ENCODE peak calls at places on chromosome 13, in seven cellular contexts. H is PC-3, O is lower lobe of right lung, U is fibroblast of pulmonary artery, K is tibial artery, E is mucosa of descending colon, J is epithelial cell of esophagus. M is an unnamed sample.

GRCh38 chr13:113981201-113981605 is 7.3 kb upstream of the C13orf46 start:
- DNase-seq in H (peak), E (peak), U (no peak), O (peak), J (peak), K (peak), M (peak)

GRCh38 chr13:43374621-43375020 is 351.2 kb downstream of the DNAJC15 start:
- DNase-seq in K (no peak), J (no peak), U (peak), E (no peak), O (no peak), H (no peak), M (no peak)

GRCh38 chr13:112069063-112069726 is 2.2 kb downstream of the SOX1 start:
- DNase-seq in E (no peak), O (no peak), H (no peak), K (no peak), J (no peak), U (no peak), M (peak)

GRCh38 chr13:43363156-43363918 is 340.0 kb downstream of the DNAJC15 start:
- DNase-seq in H (no peak), J (no peak), U (peak), K (no peak), E (no peak), O (no peak), M (no peak)

GRCh38 chr13:95121516-95121915 is 179.7 kb downstream of the ABCC4 start:
- DNase-seq in K (no peak), U (no peak), H (peak), O (no peak), E (no peak), J (no peak), M (no peak)

GRCh38 chr13:30615851-30616311 is 1.8 kb upstream of the USPL1 start:
- DNase-seq in K (no peak), U (peak), J (peak), O (no peak), E (peak), H (peak), M (no peak)

GRCh38 chr13:91805605-91806004 is 407.2 kb downstream of the GPC5 start:
- DNase-seq in E (no peak), O (no peak), U (peak), J (no peak), H (peak), K (no peak), M (no peak)

GRCh38 chr13:104385409-104385808 is 1319.2 kb upstream of the SLC10A2 start:
- DNase-seq in J (peak), O (no peak), H (peak), K (no peak), U (peak), E (no peak), M (no peak)

GRCh38 chr13:94119360-94119936 is 360.0 kb downstream of the DCT start:
- DNase-seq in E (peak), U (no peak), O (peak), H (no peak), J (no peak), K (no peak), M (peak)

GRCh38 chr13:51767100-51767499 is 36.9 kb downstream of the DHRS12 start:
- DNase-seq in K (no peak), H (peak), J (no peak), U (no peak), E (no peak), O (no peak), M (no peak)

GRCh38 chr13:51763486-51763885 is 40.5 kb downstream of the DHRS12 start:
- DNase-seq in U (no peak), K (no peak), O (no peak), J (no peak), H (no peak), E (no peak), M (no peak)

GRCh38 chr13:51765142-51765515 is 38.8 kb downstream of the DHRS12 start:
- DNase-seq in U (no peak), E (no peak), K (no peak), H (no peak), O (no peak), J (no peak), M (no peak)

GRCh38 chr13:51761638-51762350 is 42.2 kb downstream of the DHRS12 start:
- DNase-seq in O (no peak), E (no peak), J (no peak), U (no peak), K (no peak), H (peak), M (no peak)

DNA sequence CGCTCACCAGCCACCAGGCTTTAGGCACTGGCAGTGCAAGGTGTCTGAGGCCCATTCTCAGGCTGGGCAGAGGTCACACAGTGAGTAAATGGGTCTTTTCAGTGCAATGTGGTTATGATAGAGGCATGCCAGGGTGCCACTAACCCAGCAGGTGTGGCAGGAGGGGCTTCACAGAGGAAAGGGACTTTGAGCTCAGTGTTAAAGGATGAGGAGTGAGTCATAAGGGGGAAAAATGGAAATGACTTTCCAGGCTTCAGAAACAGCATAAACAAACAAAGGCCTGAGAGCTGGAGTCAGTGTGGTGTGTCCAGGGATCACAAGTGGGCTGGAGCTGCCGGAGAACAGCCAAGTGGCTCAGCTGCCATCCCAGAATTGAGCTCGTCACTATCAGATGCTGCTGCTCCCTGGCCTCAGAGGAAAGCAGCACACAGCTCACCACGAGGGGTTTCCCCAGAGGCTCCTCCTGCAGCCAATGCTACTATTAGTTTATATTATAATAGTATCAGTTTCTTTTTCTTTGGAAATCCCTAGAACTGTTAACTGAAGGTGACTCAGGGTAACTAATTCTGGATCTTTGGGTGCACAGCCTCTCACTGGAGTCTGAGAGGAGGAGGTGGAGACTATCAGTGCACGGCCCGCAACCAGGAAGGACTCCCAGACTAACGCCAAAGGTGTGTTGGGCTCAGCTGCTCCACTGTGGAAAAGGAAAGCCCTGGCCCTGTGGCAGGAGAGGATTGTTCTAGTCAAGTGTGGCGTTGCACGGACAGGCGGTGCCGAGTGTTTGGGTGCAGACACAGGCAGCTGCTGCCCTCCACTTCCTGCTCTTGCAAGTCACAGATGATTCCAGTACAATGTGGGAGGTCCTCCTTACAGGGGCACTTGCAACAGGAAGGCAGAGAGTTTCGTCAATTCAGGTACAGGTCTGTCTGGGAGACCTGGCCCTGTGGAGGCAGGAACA is 39.5 kb downstream of the DHRS12 start:
- DNase-seq in J (no peak), O (no peak), H (peak), E (peak), U (peak), K (peak), M (no peak)
- H3K4me3 ChIP-seq in J (no peak), O (peak), H (no peak), E (no peak), U (no peak), K (no peak), M (no peak)

GRCh38 chr13:27007166-27007565 is 164.4 kb downstream of the USP12 start:
- DNase-seq in K (no peak), E (no peak), J (no peak), H (no peak), O (no peak), U (no peak), M (peak)
- H3K4me3 ChIP-seq in K (peak), E (no peak), J (peak), H (peak), O (peak), U (peak), M (peak)

DNA sequence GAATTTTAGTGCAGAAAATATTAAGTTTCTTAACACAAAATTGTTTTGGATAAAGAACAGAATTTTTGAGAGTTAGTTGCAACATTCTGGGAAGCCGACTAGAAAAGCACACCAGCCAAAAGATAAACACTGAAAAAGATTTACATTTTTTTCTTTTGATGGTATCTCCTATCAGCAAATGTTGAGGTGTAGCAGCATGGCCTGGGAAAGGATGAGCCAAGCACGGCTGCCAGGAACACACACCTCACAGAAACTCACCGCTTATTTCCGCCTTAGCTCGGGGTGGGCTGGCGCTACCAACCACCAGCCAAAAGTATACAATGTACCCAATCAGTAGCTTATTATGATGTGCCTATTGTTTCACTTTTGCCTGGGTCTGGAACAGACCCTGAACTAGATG is 134.7 kb downstream of the MIPEP start:
- DNase-seq in J (no peak), O (no peak), K (no peak), H (no peak), U (no peak), E (no peak), M (no peak)
- H3K4me3 ChIP-seq in J (no peak), O (no peak), K (no peak), H (no peak), U (no peak), E (no peak), M (no peak)

DNA sequence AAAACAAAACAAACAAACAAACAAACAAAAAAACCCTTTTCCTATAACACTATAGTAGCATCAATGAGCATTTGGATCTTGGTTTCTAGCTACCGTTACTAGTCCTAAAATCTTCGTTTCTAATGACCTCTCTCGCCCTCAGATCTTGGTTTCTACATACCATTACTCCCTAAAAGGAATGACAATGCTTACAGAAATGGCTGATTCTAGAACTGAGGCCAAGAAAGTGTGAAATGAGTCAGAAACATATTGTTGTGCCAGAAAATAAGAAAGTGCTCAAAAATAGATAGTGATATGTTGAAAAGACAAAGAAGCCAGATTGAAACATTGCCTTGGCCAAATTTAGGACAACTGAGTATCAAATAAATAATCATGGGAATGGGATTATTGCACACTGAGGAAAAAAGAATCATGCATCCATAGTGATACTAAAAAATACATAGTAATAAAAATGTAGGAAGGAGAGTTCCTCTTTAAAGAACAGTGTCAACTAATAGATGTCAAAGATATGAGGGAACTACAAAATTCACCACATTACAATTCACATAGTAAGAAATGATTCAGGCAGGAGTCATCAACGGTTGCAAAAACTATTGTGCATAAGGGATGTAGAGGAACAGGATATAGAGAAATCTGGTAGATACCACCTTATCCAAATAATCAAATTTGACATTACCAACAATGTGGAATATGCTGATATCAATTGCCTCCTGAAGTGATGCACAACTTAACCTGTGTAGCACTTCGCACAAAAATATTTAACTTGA is 386.6 kb downstream of the DIAPH3 start:
- DNase-seq in H (peak), U (peak), E (no peak), O (no peak), K (no peak), J (peak), M (no peak)
- H3K4me3 ChIP-seq in H (no peak), U (no peak), E (no peak), O (no peak), K (no peak), J (no peak), M (no peak)